ENCODE peak calls at places on chromosomes 6 and 20, in four cellular contexts. W is T-helper 1 cell, D is HuH-7.5, Q is M059J. E is an unnamed sample.

GRCh38 chr20:34402461-34402860 is 39.4 kb downstream of the ITCH start:
- DNase-seq in W (no peak), Q (peak), D (no peak), E (no peak)

GRCh38 chr20:47915495-47915894 is 130.2 kb upstream of the SULF2 start:
- DNase-seq in W (no peak), D (no peak), Q (no peak), E (no peak)

GRCh38 chr6:47044418-47044817 is 2.3 kb upstream of the ADGRF1 start:
- DNase-seq in D (no peak), Q (peak), W (peak), E (peak)

GRCh38 chr20:61205769-61206168 is 46.3 kb upstream of the CDH4 start:
- DNase-seq in Q (peak), D (no peak), W (no peak), E (peak)

GRCh38 chr20:48668451-48668946 is 159.3 kb downstream of the PREX1 start:
- DNase-seq in D (no peak), W (no peak), Q (peak), E (no peak)

GRCh38 chr6:111445786-111446395 is 37.1 kb downstream of the REV3L start:
- DNase-seq in D (no peak), Q (no peak), W (no peak), E (no peak)

GRCh38 chr6:125729983-125730382 is 19.4 kb upstream of the HEY2 start:
- DNase-seq in W (no peak), Q (no peak), D (no peak), E (no peak)

GRCh38 chr6:57221191-57221935 is 744 bp downstream of the RAB23 start:
- DNase-seq in W (peak), D (peak), Q (peak), E (peak)

GRCh38 chr6:138063726-138064125 is 43.5 kb downstream of the PERP start:
- DNase-seq in Q (no peak), W (no peak), D (no peak), E (no peak)

GRCh38 chr20:50027611-50028105 is 44.9 kb downstream of the SNAI1 start:
- DNase-seq in Q (peak), D (no peak), W (no peak), E (peak)

GRCh38 chr6:465531-466348 is 74.2 kb downstream of the IRF4 start:
- DNase-seq in D (no peak), W (no peak), Q (no peak), E (no peak)

GRCh38 chr20:1894951-1895673 is at the start of gene SIRPA:
- DNase-seq in D (peak), Q (peak), W (no peak), E (peak)

GRCh38 chr6:38497546-38497945 is 142.2 kb downstream of the BTBD9 start:
- DNase-seq in Q (no peak), W (no peak), D (no peak), E (no peak)

GRCh38 chr6:166766769-166767168 is 139.7 kb upstream of the RPS6KA2 start:
- DNase-seq in Q (no peak), W (no peak), D (no peak), E (no peak)

GRCh38 chr6:3403244-3404154 is 53.4 kb downstream of the SLC22A23 start:
- DNase-seq in Q (no peak), W (no peak), D (no peak), E (peak)

GRCh38 chr20:17620371-17621228 is 50.7 kb downstream of the DSTN start:
- DNase-seq in W (no peak), D (peak), Q (no peak), E (no peak)

GRCh38 chr6:135871296-135871695 is 19.8 kb downstream of the PDE7B start:
- DNase-seq in Q (peak), D (no peak), W (no peak), E (peak)

GRCh38 chr6:66578362-66578761 is 871.3 kb upstream of the EYS start:
- DNase-seq in D (no peak), Q (no peak), W (no peak), E (no peak)

GRCh38 chr6:3732345-3733141 is 19.0 kb downstream of the PXDC1 start:
- DNase-seq in Q (peak), W (peak), D (peak), E (peak)

GRCh38 chr6:16683524-16684194 is 77.6 kb downstream of the ATXN1 start:
- DNase-seq in Q (peak), D (no peak), W (no peak), E (peak)

GRCh38 chr20:49380245-49380875 is 102.1 kb downstream of the KCNB1 start:
- DNase-seq in D (no peak), W (no peak), Q (no peak), E (no peak)

GRCh38 chr6:131129657-131130545 is 5.4 kb upstream of the AKAP7 start:
- DNase-seq in Q (peak), D (no peak), W (no peak), E (peak)

GRCh38 chr20:41365785-41366545 is 653 bp downstream of the EMILIN3 start:
- DNase-seq in D (no peak), W (no peak), Q (no peak), E (no peak)

GRCh38 chr6:21188505-21189223 is 404.9 kb upstream of the SOX4 start:
- DNase-seq in D (no peak), W (no peak), Q (no peak), E (peak)

GRCh38 chr6:159060107-159060506 is 15.3 kb upstream of the TAGAP start:
- DNase-seq in Q (no peak), D (no peak), W (no peak), E (no peak)

GRCh38 chr6:31086788-31087440 is 25.5 kb downstream of the C6orf15 start:
- DNase-seq in D (no peak), Q (peak), W (no peak), E (peak)